ENCODE peak calls at places on chromosomes 3 and 15, in four cellular contexts. One of them, this sample, is unnamed.

GRCh38 chr3:115666081-115666480 is 42.8 kb downstream of the GAP43 start:
- DNase-seq in EL: no peak
- DNase-seq in globus pallidus: no peak
- DNase-seq in amniotic stem cell: no peak
- DNase-seq in this sample: no peak

GRCh38 chr3:66047321-66048050 is 8.8 kb upstream of the MAGI1 start:
- DNase-seq in globus pallidus: no peak
- DNase-seq in amniotic stem cell: peak; percentile 35
- DNase-seq in EL: peak; percentile 94
- DNase-seq in this sample: no peak

GRCh38 chr3:40464339-40465110 is 7.4 kb downstream of the RPL14 start:
- DNase-seq in EL: no peak
- DNase-seq in globus pallidus: no peak
- DNase-seq in amniotic stem cell: no peak
- DNase-seq in this sample: no peak

GRCh38 chr3:38805765-38806386 is 10.1 kb downstream of the SCN10A start:
- DNase-seq in EL: peak; percentile 61
- DNase-seq in globus pallidus: peak; percentile 1
- DNase-seq in amniotic stem cell: peak; percentile 56
- DNase-seq in this sample: peak; percentile 62

GRCh38 chr3:113242091-113242581 is 30.8 kb downstream of the BOC start:
- DNase-seq in amniotic stem cell: peak; percentile 28
- DNase-seq in EL: peak; percentile 67
- DNase-seq in globus pallidus: no peak
- DNase-seq in this sample: no peak

GRCh38 chr15:63775303-63775702 is 58.4 kb downstream of the HERC1 start:
- DNase-seq in amniotic stem cell: no peak
- DNase-seq in globus pallidus: no peak
- DNase-seq in EL: no peak
- DNase-seq in this sample: no peak

GRCh38 chr15:77533530-77533929 is 99.2 kb downstream of the LINGO1 start:
- DNase-seq in globus pallidus: no peak
- DNase-seq in amniotic stem cell: no peak
- DNase-seq in EL: no peak
- DNase-seq in this sample: no peak

GRCh38 chr3:119644481-119644880 is 15.9 kb downstream of the POPDC2 start:
- DNase-seq in globus pallidus: no peak
- DNase-seq in EL: no peak
- DNase-seq in amniotic stem cell: no peak
- DNase-seq in this sample: no peak

GRCh38 chr15:68223171-68223570 is 6.4 kb downstream of the CLN6 start:
- DNase-seq in amniotic stem cell: no peak
- DNase-seq in EL: no peak
- DNase-seq in globus pallidus: no peak
- DNase-seq in this sample: no peak

GRCh38 chr3:52090131-52090548 is 33.8 kb upstream of the DUSP7 start:
- DNase-seq in EL: peak; percentile 93
- DNase-seq in globus pallidus: no peak
- DNase-seq in amniotic stem cell: peak; percentile 35
- DNase-seq in this sample: no peak

GRCh38 chr3:84738101-84738500 is 220.7 kb upstream of the CADM2 start:
- DNase-seq in EL: no peak
- DNase-seq in amniotic stem cell: no peak
- DNase-seq in globus pallidus: no peak
- DNase-seq in this sample: no peak

GRCh38 chr15:74865316-74865715 is 7.8 kb downstream of the SCAMP2 start:
- DNase-seq in amniotic stem cell: no peak
- DNase-seq in EL: no peak
- DNase-seq in globus pallidus: no peak
- DNase-seq in this sample: no peak

GRCh38 chr3:139916271-139916670 is 18.7 kb upstream of the CLSTN2 start:
- DNase-seq in globus pallidus: no peak
- DNase-seq in amniotic stem cell: no peak
- DNase-seq in EL: no peak
- DNase-seq in this sample: no peak

GRCh38 chr3:189108735-189109134 is 63.0 kb upstream of the TPRG1 start:
- DNase-seq in amniotic stem cell: no peak
- DNase-seq in EL: no peak
- DNase-seq in globus pallidus: no peak
- DNase-seq in this sample: no peak

GRCh38 chr15:84946772-84947489 is 34.7 kb upstream of the PDE8A start:
- DNase-seq in amniotic stem cell: no peak
- DNase-seq in EL: no peak
- DNase-seq in globus pallidus: no peak
- DNase-seq in this sample: no peak

GRCh38 chr3:14391033-14391432 is 11.4 kb upstream of the SLC6A6 start:
- DNase-seq in globus pallidus: peak; percentile 59
- DNase-seq in EL: peak; percentile 65
- DNase-seq in amniotic stem cell: peak; percentile 34
- DNase-seq in this sample: no peak

GRCh38 chr3:145411605-145412004 is 749.4 kb downstream of the PLOD2 start:
- DNase-seq in globus pallidus: no peak
- DNase-seq in EL: no peak
- DNase-seq in amniotic stem cell: no peak
- DNase-seq in this sample: no peak

GRCh38 chr3:53045784-53046170 is at the start of gene SFMBT1:
- DNase-seq in amniotic stem cell: peak; percentile 17
- DNase-seq in EL: peak; percentile 73
- DNase-seq in globus pallidus: peak; percentile 71
- DNase-seq in this sample: no peak

GRCh38 chr3:55434789-55435188 is 52.3 kb downstream of the WNT5A start:
- DNase-seq in globus pallidus: no peak
- DNase-seq in EL: peak; percentile 44
- DNase-seq in amniotic stem cell: no peak
- DNase-seq in this sample: no peak

This sample was measured in glomerular endothelial cell.